ENCODE peak calls at places on chromosome 3, in four cellular contexts. H is activated naive CD4-positive, alpha-beta T cell treated with anti-CD3 and anti-CD28 coated beads, Interleukin-2, amount 10 ng/mL, durations not matched to agents 7 days and 5 days; I is cardiac fibroblast; A is HTR-8/SVneo. Q is an unnamed sample.
A peak's percentile ranks its signal among the peaks of the same experiment; 100 is the strongest.

GRCh38 chr3:188775412-188775811 is 396.4 kb upstream of the TPRG1 start:
- DNase-seq in H (no peak), I (no peak), A (no peak), Q (no peak)

GRCh38 chr3:133280591-133280990 is 119.3 kb upstream of the BFSP2 start:
- DNase-seq in H (no peak), I (no peak), A (no peak), Q (no peak)

GRCh38 chr3:168341192-168341816 is 245.6 kb upstream of the GOLIM4 start:
- DNase-seq in H (no peak), I (peak; percentile 77), A (no peak), Q (peak; percentile 20)

GRCh38 chr3:53819163-53819868 is 26.9 kb downstream of the CHDH start:
- DNase-seq in H (no peak), I (no peak), A (no peak), Q (no peak)

GRCh38 chr3:159860727-159861126 is 127.9 kb upstream of the IL12A start:
- DNase-seq in H (no peak), I (no peak), A (no peak), Q (no peak)

GRCh38 chr3:194661374-194661773 is 10.6 kb downstream of the LSG1 start:
- DNase-seq in H (no peak), I (peak; percentile 50), A (no peak), Q (peak; percentile 27)

GRCh38 chr3:137845666-137846065 is 81.6 kb downstream of the SOX14 start:
- DNase-seq in H (no peak), I (no peak), A (no peak), Q (no peak)

GRCh38 chr3:119600732-119601131 is 3.0 kb downstream of the PLA1A start:
- DNase-seq in H (peak; percentile 31), I (no peak), A (peak; percentile 42), Q (peak; percentile 68)

GRCh38 chr3:177447938-177448337 is 250.7 kb upstream of the TBL1XR1 start:
- DNase-seq in H (no peak), I (no peak), A (no peak), Q (no peak)

GRCh38 chr3:181330821-181331563 is 341.5 kb upstream of the DNAJC19 start:
- DNase-seq in H (no peak), I (no peak), A (no peak), Q (no peak)

GRCh38 chr3:6526321-6526720 is 334.6 kb upstream of the GRM7 start:
- DNase-seq in H (no peak), I (no peak), A (no peak), Q (no peak)

GRCh38 chr3:149018247-149018646 is 26.9 kb downstream of the GYG1 start:
- DNase-seq in H (no peak), I (peak; percentile 64), A (no peak), Q (no peak)

GRCh38 chr3:18114894-18115293 is 310.2 kb downstream of the SATB1 start:
- DNase-seq in H (no peak), I (no peak), A (no peak), Q (no peak)

GRCh38 chr3:43727930-43728329 is 37.2 kb downstream of the ABHD5 start:
- DNase-seq in H (no peak), I (peak; percentile 45), A (no peak), Q (no peak)

GRCh38 chr3:40827942-40828688 is 303.4 kb downstream of the ZNF621 start:
- DNase-seq in H (no peak), I (peak; percentile 3), A (peak; percentile 6), Q (no peak)

GRCh38 chr3:133573054-133573628 is 345 bp upstream of the CDV3 start:
- DNase-seq in H (peak; percentile 100), I (peak; percentile 100), A (peak; percentile 94), Q (no peak)

GRCh38 chr3:55735976-55736375 is 248.9 kb upstream of the WNT5A start:
- DNase-seq in H (no peak), I (no peak), A (no peak), Q (no peak)

GRCh38 chr3:138089091-138089490 is 26.3 kb downstream of the DZIP1L start:
- DNase-seq in H (no peak), I (peak; percentile 31), A (no peak), Q (no peak)

GRCh38 chr3:123492188-123492587 is 43.3 kb upstream of the ADCY5 start:
- DNase-seq in H (no peak), I (no peak), A (no peak), Q (no peak)

Q was measured in OCI-M1.